ENCODE peak calls at places on chromosomes 4 and X, in four cellular contexts. E is OCI-LY7, H is mammary epithelial cell, U is aorta. N is an unnamed sample. For H3K4me1, the result is how much of the 10 kb centered on the place peaks cover.

GRCh38 chr4:8657381-8657776 is 64.8 kb downstream of the CPZ start:
- DNase-seq in H (no peak), E (no peak), U (no peak), N (no peak)

GRCh38 chr4:337932-338758 is 531 bp downstream of the ZNF141 start:
- DNase-seq in U (no peak), E (no peak), H (peak), N (no peak)

GRCh38 chr4:16225139-16225538 is 1.1 kb downstream of the TAPT1 start:
- DNase-seq in U (no peak), H (no peak), E (peak), N (no peak)

GRCh38 chr4:64718091-64718490 is 308.8 kb upstream of the TECRL start:
- DNase-seq in U (no peak), E (no peak), H (peak), N (no peak)

GRCh38 chr4:121783210-121783609 is 17.9 kb upstream of the EXOSC9 start:
- DNase-seq in H (no peak), U (no peak), E (no peak), N (no peak)

GRCh38 chr4:118270492-118270891 is 82.3 kb downstream of the PRSS12 start:
- DNase-seq in U (no peak), H (peak), E (peak), N (no peak)

GRCh38 chr4:122047706-122048425 is 96.0 kb upstream of the TRPC3 start:
- DNase-seq in U (no peak), H (no peak), E (no peak), N (no peak)

GRCh38 chrX:102712216-102712966 is at the start of gene GPRASP2:
- DNase-seq in U (peak), H (peak), E (no peak), N (peak)

GRCh38 chrX:97009391-97009790 is 125.7 kb downstream of the RPA4 start:
- DNase-seq in U (no peak), H (peak), E (no peak), N (no peak)

GRCh38 chrX:68415289-68415688 is 18.0 kb downstream of the OPHN1 start:
- DNase-seq in E (no peak), H (peak), U (peak), N (peak)

GRCh38 chr4:81919238-81919637 is 447.5 kb upstream of the RASGEF1B start:
- DNase-seq in E (peak), U (no peak), H (peak), N (no peak)

GRCh38 chr4:93184093-93184492 is 644.5 kb upstream of the ATOH1 start:
- DNase-seq in H (no peak), U (no peak), E (no peak), N (no peak)

GRCh38 chr4:169756971-169757574 is 671 bp downstream of the HPF1 start:
- DNase-seq in U (no peak), H (peak), E (no peak), N (no peak)

GRCh38 chrX:137212078-137212632 is 178.4 kb upstream of the GPR101 start:
- DNase-seq in E (no peak), U (no peak), H (no peak), N (no peak)

GRCh38 chr4:150308824-150309472 is 230.7 kb downstream of the DCLK2 start:
- DNase-seq in U (no peak), H (peak), E (no peak), N (no peak)

GRCh38 chr4:71126719-71127118 is 133.3 kb downstream of the DCK start:
- DNase-seq in E (no peak), U (no peak), H (peak), N (no peak)

DNA sequence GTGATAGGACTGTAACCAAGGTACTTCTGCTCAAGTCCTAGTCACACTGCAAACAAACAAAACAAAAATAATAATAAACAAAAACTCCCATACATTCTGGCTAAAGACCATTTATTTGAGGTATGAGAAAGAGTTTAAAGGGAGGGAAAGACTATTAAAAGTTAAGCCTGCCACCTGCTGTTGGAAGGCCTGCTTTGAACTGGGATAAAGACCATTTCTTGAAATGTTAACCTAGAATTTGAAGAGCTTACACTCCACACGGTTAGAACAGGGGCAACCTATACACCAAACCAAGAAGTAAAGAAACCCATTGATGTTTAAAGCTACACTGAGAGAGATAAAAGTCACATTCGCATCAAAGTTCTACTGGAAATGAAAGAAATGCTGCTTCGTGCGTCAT is 548.7 kb upstream of the DIPK2B start:
- DNase-seq in H (no peak), U (no peak), E (no peak), N (no peak)
- H3K4me1 ChIP-seq in H (half or more), U (under half), E (under half), N (under half)

DNA sequence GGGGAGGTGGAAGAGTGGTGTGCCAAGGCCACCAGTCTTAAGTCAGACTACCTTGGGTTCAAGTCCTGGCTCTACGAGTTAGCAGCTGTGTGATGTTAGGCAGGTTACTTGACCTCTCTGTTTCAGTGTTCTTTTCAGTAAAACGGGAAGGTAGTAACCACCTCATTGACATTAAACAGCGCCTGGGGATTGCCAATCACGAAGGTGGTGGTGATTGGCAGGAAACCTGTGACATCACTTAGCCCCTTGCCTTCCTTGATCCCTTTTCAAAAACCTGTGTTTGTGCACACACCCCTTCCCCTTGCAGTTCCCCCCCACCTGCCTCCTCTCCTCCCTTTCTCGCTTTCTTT is 7.6 kb downstream of the KLF3 start:
- DNase-seq in H (no peak), E (no peak), U (no peak), N (no peak)
- H3K4me1 ChIP-seq in H (half or more), E (under half), U (under half), N (half or more)

GRCh38 chr4:136670265-136670664 is 862.0 kb downstream of the PCDH18 start:
- DNase-seq in U (no peak), H (no peak), E (no peak), N (no peak)
- H3K4me1 ChIP-seq in U (under half), H (under half), E (under half), N (under half)

DNA sequence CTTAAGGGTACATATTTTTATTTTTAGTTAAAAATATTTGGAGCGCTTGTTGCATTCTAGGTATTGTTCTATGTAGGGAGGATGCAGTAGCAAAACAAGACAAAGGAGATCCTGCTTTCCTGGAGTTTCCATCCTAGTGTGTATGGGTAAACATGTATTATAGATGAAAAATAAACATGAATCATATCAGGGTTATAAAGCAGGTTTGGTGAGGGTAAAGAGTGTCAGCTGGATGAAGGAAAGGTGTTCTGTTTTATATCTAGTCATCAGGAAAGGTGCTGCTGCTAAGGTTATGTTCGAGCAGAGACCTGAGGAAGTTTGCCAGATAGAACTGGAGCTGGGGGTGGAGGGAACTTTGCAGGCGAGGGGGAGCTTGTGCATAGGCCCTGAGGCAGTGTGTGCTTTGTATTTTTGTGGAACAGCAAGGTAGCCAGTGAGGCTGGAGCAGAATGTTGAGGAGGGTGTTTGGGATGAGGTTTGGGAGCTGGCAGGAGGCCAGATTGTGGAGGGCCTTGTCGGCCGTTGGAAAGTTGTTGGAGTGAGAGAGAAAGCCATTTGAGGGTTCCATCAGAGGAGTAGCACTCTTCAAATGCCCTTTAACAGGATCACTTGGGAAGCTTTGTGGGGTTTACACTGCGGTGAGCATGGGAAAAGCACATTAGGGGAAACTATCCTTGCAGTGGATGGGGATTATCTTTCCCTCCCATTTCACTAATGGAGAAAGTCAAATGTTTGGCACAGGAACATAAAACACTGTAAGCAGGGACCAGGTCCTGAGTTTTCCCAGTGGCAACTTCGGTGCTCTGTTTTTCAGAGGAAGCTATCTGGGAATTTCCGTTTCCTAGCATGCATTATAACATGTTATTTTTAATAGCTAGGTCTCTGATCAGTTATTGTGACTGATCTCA is 35.9 kb downstream of the AFF1 start:
- DNase-seq in U (no peak), E (no peak), H (no peak), N (no peak)
- H3K4me1 ChIP-seq in U (under half), E (half or more), H (under half), N (under half)

GRCh38 chr4:186724048-186724860 is 598 bp upstream of the FAT1 start:
- DNase-seq in U (peak), H (peak), E (no peak), N (peak)
- H3K4me1 ChIP-seq in U (under half), H (under half), E (under half), N (under half)

N was measured in pancreas.